ENCODE peak calls at places on chromosomes 6 and 20, in nine cellular contexts. E is RWPE2; G is DND-41; X is CD8-positive, alpha-beta T cell; I is lung; J is IMR-90; B is GM23338; T is A549; C is tibial artery. Z is an unnamed sample.

GRCh38 chr6:35730745-35731413 is 6.0 kb upstream of the ARMC12 start:
- DNase-seq in C (no peak), G (no peak), E (no peak), T (peak; percentile 23), J (no peak), X (no peak), I (no peak), B (no peak), Z (no peak)

GRCh38 chr6:146111864-146112263 is 83.0 kb downstream of the GRM1 start:
- DNase-seq in I (no peak), X (no peak), G (no peak), J (no peak), T (no peak), C (no peak), B (peak; percentile 10), E (no peak), Z (no peak)

GRCh38 chr20:54111460-54111859 is 41.1 kb upstream of the BCAS1 start:
- DNase-seq in T (no peak), I (no peak), E (no peak), J (no peak), B (no peak), G (no peak), C (no peak), X (no peak), Z (no peak)

GRCh38 chr6:113694278-113695077 is 162.7 kb upstream of the MARCKS start:
- DNase-seq in J (peak; percentile 59), B (no peak), T (peak; percentile 61), X (no peak), C (no peak), E (no peak), I (no peak), G (no peak), Z (no peak)

GRCh38 chr20:18694071-18694470 is 106.2 kb downstream of the DTD1 start:
- DNase-seq in T (no peak), X (no peak), I (no peak), C (no peak), J (no peak), B (no peak), G (no peak), E (no peak), Z (no peak)

GRCh38 chr20:33808388-33808787 is 2.8 kb upstream of the CHMP4B start:
- DNase-seq in C (no peak), E (no peak), G (no peak), T (no peak), I (no peak), X (no peak), B (no peak), J (no peak), Z (no peak)

GRCh38 chr6:34174846-34175399 is 29.0 kb upstream of the GRM4 start:
- DNase-seq in G (no peak), C (no peak), J (no peak), I (no peak), T (no peak), E (no peak), X (no peak), B (peak; percentile 30), Z (no peak)

GRCh38 chr6:61711849-61712248 is 574.2 kb downstream of the KHDRBS2 start:
- DNase-seq in T (no peak), C (no peak), B (peak; percentile 51), G (no peak), I (no peak), J (no peak), X (no peak), E (no peak), Z (no peak)

GRCh38 chr20:59805266-59805665 is 128.2 kb downstream of the SYCP2 start:
- DNase-seq in C (no peak), I (peak; percentile 15), B (no peak), E (peak; percentile 55), G (no peak), J (no peak), X (no peak), T (no peak), Z (no peak)

GRCh38 chr6:11722224-11722623 is 56.4 kb downstream of the ADTRP start:
- DNase-seq in E (no peak), C (no peak), G (no peak), T (no peak), I (no peak), X (no peak), J (no peak), B (no peak), Z (no peak)

GRCh38 chr6:50722829-50723562 is 9.7 kb downstream of the TFAP2D start:
- DNase-seq in X (no peak), C (no peak), T (no peak), I (no peak), J (no peak), B (peak; percentile 69), G (no peak), E (no peak), Z (no peak)

GRCh38 chr6:163342571-163343539 is 71.7 kb upstream of the QKI start:
- DNase-seq in X (no peak), I (no peak), C (peak; percentile 44), B (no peak), E (no peak), J (no peak), T (no peak), G (no peak), Z (no peak)

GRCh38 chr20:2150660-2151059 is 49.0 kb downstream of the STK35 start:
- DNase-seq in I (no peak), T (no peak), B (no peak), J (no peak), E (no peak), C (no peak), X (no peak), G (no peak), Z (no peak)

GRCh38 chr6:12538881-12539357 is 177.6 kb upstream of the PHACTR1 start:
- DNase-seq in B (no peak), J (no peak), I (no peak), T (peak; percentile 5), C (peak; percentile 69), E (no peak), X (no peak), G (no peak), Z (peak; percentile 19)

GRCh38 chr6:3868544-3868943 is 19.4 kb downstream of the FAM50B start:
- DNase-seq in C (no peak), G (no peak), J (peak; percentile 28), T (no peak), E (no peak), I (no peak), B (no peak), X (no peak), Z (no peak)

DNA sequence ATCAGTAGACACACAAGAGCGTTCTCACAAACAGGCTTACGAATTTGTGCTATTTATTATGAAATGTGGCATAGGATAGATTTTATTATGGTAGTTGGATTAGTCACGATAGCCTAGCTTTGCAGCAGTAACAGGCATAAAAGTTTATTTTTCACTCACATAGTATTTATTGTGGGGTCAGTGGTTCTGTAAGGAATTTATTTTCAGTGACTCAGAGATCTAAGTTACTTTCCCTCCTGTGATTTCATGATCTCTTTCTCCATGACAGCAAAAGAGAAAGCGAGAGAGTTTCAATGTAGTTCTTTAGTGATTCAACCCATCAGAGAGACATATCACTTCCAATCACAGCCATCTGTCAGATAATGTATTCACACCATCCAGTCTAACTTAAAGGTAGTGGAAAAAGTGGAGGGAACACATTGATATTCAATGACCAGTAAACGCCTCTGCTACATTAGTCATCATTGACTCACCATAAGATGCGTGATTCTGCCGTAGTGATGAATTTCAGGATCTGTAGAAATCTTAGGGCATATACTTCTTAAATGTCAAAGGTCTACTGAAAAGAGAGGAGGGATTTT is 605.5 kb downstream of the HDGFL1 start:
- DNase-seq in C (no peak), G (no peak), X (no peak), E (no peak), J (peak; percentile 97), I (no peak), B (no peak), T (peak; percentile 21), Z (no peak)
- H3K27ac ChIP-seq in C (no peak overlapping the region), G (no peak overlapping the region), X (no peak overlapping the region), E (peak overlapping the region; percentile 75), J (peak overlapping the region; percentile 92), I (no peak overlapping the region), B (no peak overlapping the region), T (peak overlapping the region; percentile 48), Z (no peak overlapping the region)

GRCh38 chr20:48292806-48293205 is 507.5 kb upstream of the SULF2 start:
- DNase-seq in B (peak; percentile 76), T (no peak), E (no peak), J (no peak), G (no peak), X (no peak), C (no peak), I (no peak), Z (no peak)

GRCh38 chr20:48295445-48295903 is 510.2 kb upstream of the SULF2 start:
- DNase-seq in C (no peak), T (peak; percentile 88), E (peak; percentile 81), I (peak; percentile 61), J (peak; percentile 94), X (no peak), B (peak; percentile 90), G (no peak), Z (no peak)

GRCh38 chr20:48295966-48296421 is 510.7 kb upstream of the SULF2 start:
- DNase-seq in E (no peak), X (no peak), T (no peak), B (peak; percentile 41), J (peak; percentile 76), G (no peak), I (no peak), C (no peak), Z (no peak)

GRCh38 chr20:48294942-48295341 is 509.7 kb upstream of the SULF2 start:
- DNase-seq in E (no peak), B (no peak), C (no peak), G (no peak), J (no peak), T (no peak), I (no peak), X (no peak), Z (no peak)

DNA sequence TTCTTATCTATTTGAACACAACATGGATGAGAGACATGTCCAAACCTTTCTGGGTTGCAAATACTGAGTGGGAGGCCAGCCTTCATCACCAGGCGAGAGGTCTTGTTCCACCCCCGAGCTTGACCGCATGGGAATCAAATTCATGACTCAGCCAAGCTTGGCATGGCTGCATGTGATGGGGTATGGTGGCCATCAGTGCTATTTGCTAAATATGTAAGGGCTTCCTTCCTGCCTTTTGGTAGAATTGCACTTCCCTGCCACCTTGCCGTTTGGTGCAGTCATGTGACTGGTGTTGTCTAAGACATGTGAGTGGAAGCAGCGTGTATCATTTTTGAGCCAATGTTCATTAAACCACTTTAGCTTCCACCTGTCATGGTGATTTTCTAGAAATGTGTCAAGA is 508.9 kb upstream of the SULF2 start:
- DNase-seq in C (no peak), B (no peak), X (no peak), E (no peak), T (no peak), J (peak; percentile 39), I (no peak), G (no peak), Z (no peak)
- H3K4me1 ChIP-seq in C (no peaks in the 10 kb centered on the region), B (peaks cover 47% of the 10 kb centered on the region), X (no peaks in the 10 kb centered on the region), E (peaks cover 41% of the 10 kb centered on the region), T (peaks cover 49% of the 10 kb centered on the region), J (peaks cover 14% of the 10 kb centered on the region), I (no peaks in the 10 kb centered on the region), G (no peaks in the 10 kb centered on the region), Z (peaks cover 27% of the 10 kb centered on the region)

GRCh38 chr20:3646651-3647050 is 16.5 kb downstream of the GFRA4 start:
- DNase-seq in T (no peak), X (no peak), B (no peak), C (no peak), E (no peak), I (no peak), J (no peak), G (no peak), Z (no peak)
- TF ChIP-seq CTCF in T (no peak), X (no peak), B (no peak), C (no peak), E (no peak), I (no peak), J (no peak), G (no peak), Z (no peak)

GRCh38 chr20:10927936-10928860 is 254.4 kb upstream of the JAG1 start:
- DNase-seq in G (no peak), E (no peak), J (no peak), B (no peak), I (no peak), X (no peak), T (no peak), C (no peak), Z (no peak)
- H3K27ac ChIP-seq in G (no peak overlapping the region), E (no peak overlapping the region), J (no peak overlapping the region), B (no peak overlapping the region), I (no peak overlapping the region), X (no peak overlapping the region), T (peak overlapping the region; percentile 4), C (no peak overlapping the region), Z (peak overlapping the region; percentile 67)